ENCODE peak calls at places on chromosomes 11 and 22, in six cellular contexts. G, R, K, Y, Q and T are unnamed samples.

GRCh38 chr11:63586451-63587166 is 23.4 kb upstream of the PLAAT2 start:
- DNase-seq in R (no peak), Y (no peak), Q (no peak), K (peak; percentile 12), G (no peak), T (no peak)

GRCh38 chr11:117986981-117987495 is 844 bp downstream of the IL10RA start:
- DNase-seq in Y (no peak), G (no peak), R (no peak), K (no peak), Q (no peak), T (no peak)

GRCh38 chr22:25083414-25084166 is 116.1 kb upstream of the CRYBB3 start:
- DNase-seq in Q (no peak), K (no peak), Y (no peak), G (no peak), R (no peak), T (no peak)

GRCh38 chr22:27215826-27216320 is 558.5 kb downstream of the MIAT start:
- DNase-seq in R (no peak), K (no peak), Y (no peak), Q (no peak), G (no peak), T (no peak)

GRCh38 chr11:77316733-77317342 is 15.4 kb upstream of the GDPD4 start:
- DNase-seq in Q (no peak), R (no peak), G (no peak), K (no peak), Y (no peak), T (no peak)

GRCh38 chr11:116543099-116543498 is 229.7 kb downstream of the BUD13 start:
- DNase-seq in Y (no peak), R (no peak), K (no peak), G (no peak), Q (no peak), T (no peak)

GRCh38 chr22:42431401-42432019 is 693 bp downstream of the NFAM1 start:
- DNase-seq in Y (no peak), Q (no peak), G (no peak), K (no peak), R (no peak), T (no peak)

GRCh38 chr22:40818192-40818746 is 877 bp downstream of the SLC25A17 start:
- DNase-seq in Y (peak; percentile 3), Q (no peak), G (no peak), R (no peak), K (no peak), T (no peak)

GRCh38 chr11:102622258-102622657 is 2.9 kb downstream of the MMP20 start:
- DNase-seq in Y (peak; percentile 28), K (no peak), G (no peak), Q (no peak), R (no peak), T (no peak)